ENCODE peak calls at places on chromosome 1, in six cellular contexts. X is H1, L is K562, C is sigmoid colon, Z is stomach, O is transverse colon. K is an unnamed sample.

GRCh38 chr1:16915627-16915973 is 6.1 kb upstream of the CROCC start:
- DNase-seq in O (no peak), X (no peak), L (no peak), C (peak; percentile 65), Z (no peak), K (no peak)

GRCh38 chr1:4971666-4972065 is 317.3 kb downstream of the AJAP1 start:
- DNase-seq in Z (no peak), X (no peak), L (no peak), O (no peak), C (no peak), K (no peak)

GRCh38 chr1:15436881-15437449 is 1.3 kb upstream of the CTRC start:
- DNase-seq in O (no peak), X (no peak), L (no peak), C (no peak), Z (no peak), K (no peak)

GRCh38 chr1:224068458-224068770 is 45.5 kb upstream of the FBXO28 start:
- DNase-seq in X (no peak), Z (no peak), C (no peak), L (no peak), O (no peak), K (no peak)

GRCh38 chr1:47562799-47563198 is 125.0 kb downstream of the FOXD2 start:
- DNase-seq in O (no peak), C (no peak), L (no peak), Z (no peak), X (no peak), K (no peak)

GRCh38 chr1:246155923-246156322 is 351.2 kb downstream of the SMYD3 start:
- DNase-seq in O (no peak), X (no peak), C (no peak), Z (no peak), L (no peak), K (no peak)

GRCh38 chr1:26158271-26159112 is at the start of gene FAM110D:
- DNase-seq in Z (no peak), L (no peak), O (no peak), C (peak; percentile 49), X (no peak), K (no peak)

GRCh38 chr1:244302889-244303609 is 148.7 kb downstream of the ADSS2 start:
- DNase-seq in C (no peak), Z (no peak), X (no peak), O (peak; percentile 50), L (peak; percentile 85), K (no peak)

GRCh38 chr1:168637350-168637991 is 61.1 kb downstream of the XCL1 start:
- DNase-seq in L (peak; percentile 72), C (no peak), X (no peak), Z (no peak), O (no peak), K (no peak)

GRCh38 chr1:89624715-89625323 is 8.1 kb upstream of the LRRC8C start:
- DNase-seq in X (no peak), Z (no peak), O (no peak), C (no peak), L (no peak), K (no peak)
- TF ChIP-seq EP300 in X (no peak), Z (no peak), O (no peak), C (no peak), L (no peak), K (no peak)

GRCh38 chr1:12404918-12405317 is 175.1 kb downstream of the VPS13D start:
- DNase-seq in L (no peak), Z (no peak), O (no peak), C (no peak), X (no peak), K (no peak)
- H3K4me1 ChIP-seq in L (peaks cover 33% of the 10 kb centered on the region), Z (peaks cover 75% of the 10 kb centered on the region), O (peaks cover 50% of the 10 kb centered on the region), C (peaks cover 51% of the 10 kb centered on the region), X (no peaks in the 10 kb centered on the region), K (peaks cover 48% of the 10 kb centered on the region)

DNA sequence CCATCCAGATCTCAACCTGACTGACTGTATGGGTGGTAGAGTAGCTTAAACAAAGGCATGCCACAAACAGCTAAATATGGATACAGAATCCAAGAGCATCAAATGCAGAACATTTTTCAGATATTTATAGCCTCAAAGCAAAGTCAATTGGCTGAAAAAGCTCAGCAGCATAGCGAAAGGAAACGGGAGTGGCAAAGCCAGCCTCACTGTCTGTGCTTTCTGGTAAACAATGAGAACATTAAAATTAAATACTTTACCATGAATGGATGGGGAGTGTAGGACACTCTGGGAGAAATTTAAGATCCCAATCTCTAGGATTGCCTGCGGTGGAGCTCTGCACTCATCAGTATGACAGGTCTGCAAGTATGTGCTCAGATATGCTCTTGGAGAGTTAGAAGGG is 4.4 kb downstream of the RASAL2 start:
- DNase-seq in O (no peak), X (no peak), C (no peak), L (no peak), Z (no peak), K (no peak)
- TF ChIP-seq POLR2AphosphoS5 in O (no peak), X (no peak), C (no peak), L (no peak), Z (no peak), K (no peak)

DNA sequence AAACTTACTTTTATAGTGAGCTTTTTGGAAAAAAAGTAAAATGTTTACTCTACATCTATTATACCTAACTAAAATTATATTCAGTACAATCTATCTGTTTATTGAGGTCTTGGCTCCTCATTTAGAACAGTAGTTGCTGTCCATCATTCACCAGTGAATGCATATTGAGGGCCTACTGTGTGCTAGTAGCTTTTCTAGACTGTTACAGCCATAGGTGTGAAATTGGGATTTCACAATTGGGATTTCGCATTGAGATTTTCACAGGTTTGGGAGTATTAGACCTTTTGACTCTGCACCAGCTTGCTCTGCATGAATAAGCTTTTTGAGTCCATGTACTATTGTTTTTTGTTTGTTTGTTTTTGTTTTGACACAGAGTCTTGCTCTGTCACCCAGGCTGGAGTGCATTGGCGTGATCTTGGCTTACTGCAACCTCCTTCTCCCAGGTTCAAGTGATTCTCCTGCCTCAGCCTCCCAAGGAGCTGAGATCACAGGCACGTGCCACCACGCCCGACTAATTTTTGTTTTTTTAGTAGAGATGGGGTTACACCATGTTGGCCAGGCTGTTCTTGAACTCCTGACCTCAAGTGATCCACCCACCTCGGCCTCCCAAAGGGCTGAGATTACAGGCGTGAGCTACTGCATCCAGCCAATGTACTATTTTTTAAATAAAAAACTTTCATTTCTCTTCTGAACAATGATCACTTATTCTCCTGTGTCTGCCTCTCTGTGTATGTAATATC is 47.2 kb upstream of the ERRFI1 start:
- DNase-seq in L (no peak), O (no peak), X (no peak), C (no peak), Z (no peak), K (no peak)
- TF ChIP-seq EP300 in L (no peak), O (no peak), X (no peak), C (no peak), Z (no peak), K (no peak)

DNA sequence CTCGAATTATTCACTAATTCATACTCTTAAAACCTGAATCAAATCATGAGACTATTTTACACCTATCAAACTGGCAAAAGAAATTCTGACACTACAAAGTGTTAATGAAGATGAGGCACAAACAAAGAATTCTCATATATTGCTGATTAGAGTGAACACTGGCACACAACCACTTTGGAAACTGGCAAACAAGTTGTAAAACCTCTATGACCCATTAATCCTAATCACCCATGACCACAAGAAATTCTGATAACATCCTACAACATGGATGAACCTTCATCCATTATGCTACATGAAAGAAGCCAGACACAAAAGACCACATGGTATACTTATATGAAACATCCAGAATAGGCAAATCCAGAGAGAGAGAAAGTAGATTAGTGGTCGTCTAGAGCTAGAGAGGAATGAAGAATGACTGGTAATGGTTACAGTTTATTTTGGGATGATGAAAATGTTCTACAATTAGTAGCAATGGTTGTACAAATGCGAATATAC is 8.5 kb downstream of the GPBP1L1 start:
- DNase-seq in X (no peak), O (no peak), C (no peak), L (no peak), Z (no peak), K (no peak)
- H3K4me1 ChIP-seq in X (peaks cover 5% of the 10 kb centered on the region), O (peaks cover 97% of the 10 kb centered on the region), C (peaks cover 42% of the 10 kb centered on the region), L (peaks cover 17% of the 10 kb centered on the region), Z (peaks cover 98% of the 10 kb centered on the region), K (peaks cover 53% of the 10 kb centered on the region)

GRCh38 chr1:54221113-54221834 is 21.3 kb downstream of the MRPL37 start:
- DNase-seq in L (no peak), O (no peak), Z (no peak), X (no peak), C (no peak), K (no peak)
- TF ChIP-seq POLR2AphosphoS5 in L (no peak), O (no peak), Z (no peak), X (peak; percentile 61), C (no peak), K (no peak)

DNA sequence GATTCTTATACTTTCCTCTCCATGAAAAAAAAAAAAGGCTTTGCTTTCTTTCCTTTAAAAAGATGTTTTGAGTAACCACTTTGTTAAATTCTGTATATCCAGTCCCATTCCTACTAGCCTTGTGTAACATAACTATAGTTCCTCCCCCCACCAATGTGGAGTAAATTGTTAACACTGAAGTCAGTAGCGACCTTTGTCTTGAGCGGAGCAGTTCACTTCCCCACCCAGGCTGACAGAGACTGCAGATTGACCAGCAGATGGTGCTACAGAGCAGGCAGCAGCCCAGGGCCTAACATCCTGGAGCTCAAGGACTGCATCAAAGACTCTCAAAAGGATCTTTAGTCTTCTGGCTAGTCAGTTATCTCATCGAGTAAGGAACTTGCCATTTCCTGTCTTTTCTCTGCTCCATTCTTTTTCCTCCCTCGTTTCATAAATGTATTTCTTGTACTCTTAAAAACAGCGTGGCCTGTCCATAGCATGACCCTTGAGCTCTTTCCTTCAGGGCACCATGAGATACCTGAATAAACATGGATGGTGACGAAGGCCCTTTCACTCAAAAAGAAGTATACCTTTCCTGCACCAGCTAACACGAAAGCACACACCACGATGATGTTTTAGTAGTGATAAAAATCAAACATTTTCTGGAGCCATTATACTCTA is 503.5 kb upstream of the PKN2 start:
- DNase-seq in X (peak; percentile 79), Z (peak; percentile 69), C (peak; percentile 71), O (peak; percentile 83), L (peak; percentile 41), K (no peak)
- TF ChIP-seq EP300 in X (no peak), Z (no peak), C (no peak), O (no peak), L (no peak), K (no peak)

DNA sequence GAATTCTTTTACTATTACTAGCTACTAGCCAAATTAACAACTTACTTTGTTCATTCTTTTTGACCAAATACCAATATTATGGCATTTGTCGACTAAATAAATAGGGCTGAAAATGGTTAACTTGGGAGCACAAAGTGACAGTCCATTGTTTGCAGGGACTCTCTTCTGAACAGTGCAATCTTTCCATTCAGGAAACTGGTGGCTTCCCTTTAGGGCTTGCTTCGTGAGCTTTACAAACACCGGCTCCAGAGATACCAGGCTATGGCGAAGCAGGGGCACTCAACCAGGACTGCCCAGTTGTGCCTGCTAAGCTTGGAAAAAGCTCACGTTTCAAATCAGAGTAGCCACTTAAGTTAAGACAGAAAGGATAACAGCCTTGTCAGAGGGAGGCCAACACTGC is 12.3 kb downstream of the RAB42 start:
- DNase-seq in C (no peak), X (no peak), O (no peak), L (no peak), Z (no peak), K (no peak)
- H3K4me1 ChIP-seq in C (no peaks in the 10 kb centered on the region), X (peaks cover 2% of the 10 kb centered on the region), O (no peaks in the 10 kb centered on the region), L (no peaks in the 10 kb centered on the region), Z (no peaks in the 10 kb centered on the region), K (peaks cover 4% of the 10 kb centered on the region)

GRCh38 chr1:145997156-145998023 is 1.0 kb upstream of the TXNIP start:
- DNase-seq in L (no peak), O (peak; percentile 74), X (no peak), C (peak; percentile 80), Z (peak; percentile 53), K (peak; percentile 88)
- TF ChIP-seq POLR2AphosphoS5 in L (peak; percentile 38), O (peak; percentile 71), X (no peak), C (no peak), Z (peak; percentile 32), K (peak; percentile 89)

GRCh38 chr1:102097451-102097850 is 100.7 kb upstream of the OLFM3 start:
- DNase-seq in C (no peak), X (no peak), Z (no peak), O (peak; percentile 44), L (no peak), K (no peak)
- TF ChIP-seq EP300 in C (no peak), X (no peak), Z (no peak), O (no peak), L (no peak), K (no peak)

K was measured in suprapubic skin.